ENCODE peak calls at places on chromosomes 7 and 10, in four cellular contexts. M is trophoblast cell, O is IMR-90, G is neuronal stem cell. N is an unnamed sample.

GRCh38 chr7:68420342-68420750 is 1177.9 kb upstream of the AUTS2 start:
- DNase-seq in M (no peak), O (no peak), G (no peak), N (no peak)

GRCh38 chr7:42247301-42247700 is 10.3 kb upstream of the GLI3 start:
- DNase-seq in M (no peak), O (peak; percentile 74), G (no peak), N (no peak)

GRCh38 chr7:38334163-38334562 is 60.7 kb upstream of the TARP start:
- DNase-seq in M (no peak), O (no peak), G (no peak), N (no peak)

GRCh38 chr10:16986406-16987128 is 143.0 kb downstream of the CUBN start:
- DNase-seq in M (no peak), O (peak; percentile 88), G (no peak), N (no peak)

GRCh38 chr7:128226132-128226980 is 14.7 kb upstream of the LEP start:
- DNase-seq in M (no peak), O (no peak), G (no peak), N (no peak)

GRCh38 chr10:117545141-117546019 is 2.8 kb downstream of the EMX2 start:
- DNase-seq in M (no peak), O (no peak), G (no peak), N (peak; percentile 69)

GRCh38 chr7:120550494-120551048 is 277.6 kb downstream of the KCND2 start:
- DNase-seq in M (no peak), O (no peak), G (no peak), N (peak; percentile 42)

GRCh38 chr7:48718731-48719387 is 205.5 kb upstream of the CDC14C start:
- DNase-seq in M (no peak), O (no peak), G (no peak), N (no peak)

GRCh38 chr7:29811597-29811996 is 5.3 kb downstream of the WIPF3 start:
- DNase-seq in M (no peak), O (no peak), G (no peak), N (peak; percentile 18)

GRCh38 chr10:76206797-76207352 is 775.5 kb downstream of the LRMDA start:
- DNase-seq in M (no peak), O (no peak), G (no peak), N (no peak)

GRCh38 chr7:88357295-88357694 is 50.6 kb upstream of the STEAP4 start:
- DNase-seq in M (no peak), O (no peak), G (no peak), N (peak; percentile 34)

GRCh38 chr10:35588836-35589235 is 16.3 kb upstream of the GJD4 start:
- DNase-seq in M (no peak), O (no peak), G (no peak), N (no peak)

GRCh38 chr7:153406486-153406872 is 645.7 kb upstream of the DPP6 start:
- DNase-seq in M (no peak), O (no peak), G (no peak), N (no peak)

GRCh38 chr7:79268730-79269129 is 184.7 kb downstream of the MAGI2 start:
- DNase-seq in M (no peak), O (no peak), G (no peak), N (no peak)

GRCh38 chr7:33905389-33906032 is at the start of gene BMPER:
- DNase-seq in M (peak; percentile 63), O (peak; percentile 19), G (peak; percentile 49), N (peak; percentile 90)

GRCh38 chr10:28367865-28368541 is 65.1 kb upstream of the MPP7 start:
- DNase-seq in M (no peak), O (no peak), G (no peak), N (no peak)

GRCh38 chr7:110897538-110897937 is 193.4 kb upstream of the LRRN3 start:
- DNase-seq in M (no peak), O (no peak), G (no peak), N (no peak)

GRCh38 chr10:122911889-122912484 is 1.6 kb downstream of the FAM24A start:
- DNase-seq in M (peak; percentile 51), O (peak; percentile 52), G (peak; percentile 82), N (peak; percentile 81)

GRCh38 chr7:132464740-132465139 is 111.5 kb downstream of the PLXNA4 start:
- DNase-seq in M (peak; percentile 4), O (no peak), G (no peak), N (no peak)

GRCh38 chr10:122655524-122656307 is 43.9 kb downstream of the C10orf120 start:
- DNase-seq in M (no peak), O (no peak), G (no peak), N (no peak)

GRCh38 chr7:74183142-74183541 is 9.0 kb downstream of the EIF4H start:
- DNase-seq in M (no peak), O (no peak), G (no peak), N (no peak)

GRCh38 chr10:703118-703517 is 13.7 kb upstream of the DIP2C start:
- DNase-seq in M (no peak), O (no peak), G (no peak), N (no peak)

GRCh38 chr7:33671521-33672262 is 233.6 kb upstream of the BMPER start:
- DNase-seq in M (no peak), O (no peak), G (no peak), N (no peak)

GRCh38 chr10:97682042-97682441 is 5.0 kb downstream of the AVPI1 start:
- DNase-seq in M (no peak), O (no peak), G (no peak), N (no peak)

GRCh38 chr7:93547716-93548115 is 26.8 kb downstream of the CALCR start:
- DNase-seq in M (no peak), O (no peak), G (no peak), N (no peak)

GRCh38 chr7:1607001-1607400 is 37.2 kb upstream of the PSMG3 start:
- DNase-seq in M (no peak), O (no peak), G (no peak), N (no peak)

GRCh38 chr10:120336910-120337540 is 120.0 kb upstream of the PLPP4 start:
- DNase-seq in M (peak; percentile 52), O (peak; percentile 11), G (peak; percentile 67), N (peak; percentile 71)

GRCh38 chr10:132910901-132911711 is 31.3 kb downstream of the CFAP46 start:
- DNase-seq in M (no peak), O (no peak), G (no peak), N (no peak)

GRCh38 chr10:23080211-23080724 is 15.1 kb upstream of the MSRB2 start:
- DNase-seq in M (no peak), O (no peak), G (no peak), N (no peak)

GRCh38 chr10:74033724-74034123 is 35.8 kb downstream of the VCL start:
- DNase-seq in M (no peak), O (no peak), G (no peak), N (peak; percentile 60)

GRCh38 chr10:99761395-99761794 is 21.0 kb upstream of the ABCC2 start:
- DNase-seq in M (no peak), O (no peak), G (no peak), N (no peak)

GRCh38 chr10:92242380-92242779 is 48.5 kb downstream of the CPEB3 start:
- DNase-seq in M (no peak), O (no peak), G (no peak), N (no peak)
- H3K4me3 ChIP-seq in M (no peak overlapping the region), O (no peak overlapping the region), G (no peak overlapping the region), N (no peak overlapping the region)

GRCh38 chr10:2414562-2414961 is 652.8 kb upstream of the PFKP start:
- DNase-seq in M (no peak), O (no peak), G (no peak), N (no peak)

GRCh38 chr10:2410049-2410448 is 657.3 kb upstream of the PFKP start:
- DNase-seq in M (no peak), O (no peak), G (no peak), N (no peak)
- H3K4ac ChIP-seq in M (no peak overlapping the region), O (no peak overlapping the region), G (no peak overlapping the region), N (no peak overlapping the region)

GRCh38 chr10:24238527-24239247 is 29.7 kb downstream of the KIAA1217 start:
- DNase-seq in M (peak; percentile 77), O (no peak), G (no peak), N (peak; percentile 85)
- H3K4me3 ChIP-seq in M (no peak overlapping the region), O (no peak overlapping the region), G (no peak overlapping the region), N (no peak overlapping the region)

DNA sequence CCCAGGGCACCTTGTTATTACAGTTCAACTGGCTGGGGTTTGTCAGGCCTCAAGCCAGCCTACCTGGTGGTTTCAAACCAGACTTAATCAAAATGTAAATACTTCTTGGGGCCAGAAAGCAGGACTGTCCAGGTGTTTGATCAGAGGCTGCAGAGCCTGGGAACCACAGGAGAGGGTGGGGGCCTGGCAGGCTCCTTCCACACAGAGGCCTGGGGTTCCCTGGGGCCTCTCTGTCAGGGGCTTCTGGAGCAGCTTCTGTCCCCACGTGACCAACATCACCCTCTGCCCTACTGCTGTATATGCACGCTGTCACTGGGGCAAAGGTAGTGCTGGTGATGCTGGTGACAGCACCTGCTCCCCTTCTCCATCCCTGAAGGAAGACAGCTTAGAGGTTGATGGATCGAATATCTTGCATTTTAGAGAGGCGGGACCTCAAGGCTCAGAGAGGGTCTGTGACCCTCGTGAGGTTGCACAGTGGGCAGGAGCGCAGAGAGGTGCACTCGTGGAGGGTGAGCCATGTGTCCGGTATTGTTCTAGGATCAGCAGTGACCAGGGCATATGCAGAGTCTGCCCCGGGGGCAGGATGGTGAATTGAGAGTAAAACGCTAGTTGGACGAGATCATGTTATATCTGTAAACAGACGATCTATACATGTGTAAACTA is 95.4 kb downstream of the GRK5 start:
- DNase-seq in M (peak; percentile 60), O (no peak), G (no peak), N (no peak)
- H3K4ac ChIP-seq in M (no peak overlapping the region), O (no peak overlapping the region), G (no peak overlapping the region), N (no peak overlapping the region)

DNA sequence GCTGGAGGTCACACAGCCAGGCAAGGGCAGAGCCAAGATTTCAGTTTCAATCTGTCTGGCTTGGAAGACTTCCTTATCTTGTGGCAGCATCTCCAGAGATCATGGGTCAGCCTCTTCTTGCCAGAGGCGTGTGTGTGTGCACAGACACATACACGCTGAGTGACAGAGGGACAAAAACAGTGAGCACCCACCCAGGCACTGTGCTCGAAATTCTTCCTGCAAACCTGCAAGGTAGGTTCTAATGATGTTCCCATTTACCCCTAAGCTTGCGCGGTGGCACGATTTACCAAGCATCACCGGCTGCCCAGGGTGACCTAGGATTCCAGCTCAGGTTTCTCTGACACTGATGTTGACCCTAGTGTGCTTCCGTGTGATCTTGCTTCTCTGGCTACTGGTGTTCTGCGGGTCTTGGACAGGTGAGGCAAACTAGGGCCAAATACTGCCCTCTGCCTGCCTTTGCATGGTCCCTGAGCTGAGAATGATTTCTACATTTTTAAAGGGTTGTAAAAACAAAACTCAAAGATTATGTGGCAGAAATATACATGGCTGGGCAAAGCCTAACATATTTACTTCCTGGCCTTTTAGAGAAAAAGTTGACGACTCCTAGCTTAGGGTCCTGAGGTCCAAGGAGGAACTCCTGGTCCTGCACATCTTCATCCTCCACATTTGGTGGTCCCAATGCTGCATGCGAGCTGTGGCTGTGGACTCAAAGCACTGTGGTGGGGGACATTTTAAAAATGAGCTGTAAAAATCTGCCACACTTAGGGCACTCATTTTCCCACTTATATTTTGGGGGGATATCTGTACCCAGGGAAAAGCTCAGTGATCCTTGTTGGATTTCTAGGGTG is 268.5 kb downstream of the RPS24 start:
- DNase-seq in M (no peak), O (peak; percentile 21), G (no peak), N (peak; percentile 57)
- H3K4me3 ChIP-seq in M (no peak overlapping the region), O (no peak overlapping the region), G (peak overlapping the region; percentile 51), N (no peak overlapping the region)

GRCh38 chr7:100951888-100952560 is 2.7 kb downstream of the MUC3A start:
- DNase-seq in M (peak; percentile 39), O (no peak), G (no peak), N (no peak)

GRCh38 chr7:100949227-100949930 is at the start of gene MUC3A:
- DNase-seq in M (no peak), O (no peak), G (no peak), N (peak; percentile 45)

GRCh38 chr7:100947792-100948191 is 1.5 kb upstream of the MUC3A start:
- DNase-seq in M (no peak), O (no peak), G (no peak), N (no peak)

GRCh38 chr7:100951172-100951571 is 1.8 kb downstream of the MUC3A start:
- DNase-seq in M (no peak), O (no peak), G (no peak), N (peak; percentile 96)

GRCh38 chr7:100949931-100950443 is 653 bp downstream of the MUC3A start:
- DNase-seq in M (no peak), O (no peak), G (no peak), N (peak; percentile 38)
- H3K4ac ChIP-seq in M (no peak overlapping the region), O (no peak overlapping the region), G (no peak overlapping the region), N (peak overlapping the region; percentile 47)

N was measured in mesendoderm.